ENCODE peak calls at places on chromosome 17, in ten cellular contexts. V, O, N, G, Z, B, A, U, M and C are unnamed samples.

GRCh38 chr17:57499648-57500049 is 243.3 kb downstream of the MSI2 start:
- DNase-seq in V (no peak), O (no peak), N (no peak), G (no peak), Z (no peak), B (no peak), A (no peak), U (no peak), M (no peak), C (peak)

GRCh38 chr17:42276359-42276608 is at the start of gene STAT5B:
- DNase-seq in V (peak), O (no peak), N (peak), G (peak), Z (peak), B (peak), A (peak), U (no peak), M (peak), C (peak)

GRCh38 chr17:59378621-59379194 is 47.3 kb downstream of the YPEL2 start:
- DNase-seq in V (no peak), O (no peak), N (no peak), G (no peak), Z (no peak), B (no peak), A (peak), U (peak), M (no peak), C (peak)

GRCh38 chr17:64491034-64491860 is 5.6 kb downstream of the POLG2 start:
- DNase-seq in V (no peak), O (no peak), N (no peak), G (no peak), Z (no peak), B (no peak), A (no peak), U (peak), M (peak), C (peak)

GRCh38 chr17:75087558-75088453 is at the start of gene SLC16A5:
- DNase-seq in V (no peak), O (peak), N (peak), G (peak), Z (no peak), B (no peak), A (no peak), U (peak), M (peak), C (no peak)

GRCh38 chr17:70295329-70295728 is 126.0 kb downstream of the KCNJ2 start:
- DNase-seq in V (no peak), O (no peak), N (no peak), G (no peak), Z (no peak), B (no peak), A (no peak), U (no peak), M (peak), C (no peak)

GRCh38 chr17:76845524-76845923 is 22.7 kb upstream of the MGAT5B start:
- DNase-seq in V (no peak), O (no peak), N (no peak), G (no peak), Z (no peak), B (no peak), A (peak), U (no peak), M (no peak), C (no peak)

GRCh38 chr17:29103341-29103740 is 60.4 kb downstream of the PIPOX start:
- DNase-seq in V (no peak), O (no peak), N (no peak), G (no peak), Z (no peak), B (no peak), A (no peak), U (no peak), M (no peak), C (peak)

GRCh38 chr17:45902892-45903346 is 8.6 kb downstream of the MAPT start:
- DNase-seq in V (no peak), O (no peak), N (no peak), G (no peak), Z (no peak), B (peak), A (peak), U (no peak), M (no peak), C (no peak)

GRCh38 chr17:47652570-47652969 is 2.9 kb downstream of the KPNB1 start:
- DNase-seq in V (no peak), O (no peak), N (no peak), G (no peak), Z (no peak), B (no peak), A (no peak), U (peak), M (no peak), C (no peak)

GRCh38 chr17:47813077-47813476 is 8.5 kb downstream of the OSBPL7 start:
- DNase-seq in V (no peak), O (no peak), N (no peak), G (peak), Z (no peak), B (no peak), A (no peak), U (peak), M (no peak), C (no peak)

GRCh38 chr17:8955021-8955420 is 10.5 kb downstream of the PIK3R5 start:
- DNase-seq in V (no peak), O (no peak), N (no peak), G (no peak), Z (no peak), B (no peak), A (no peak), U (no peak), M (no peak), C (no peak)

GRCh38 chr17:1473841-1474240 is 17.8 kb upstream of the CRK start:
- DNase-seq in V (no peak), O (no peak), N (no peak), G (no peak), Z (no peak), B (no peak), A (no peak), U (no peak), M (no peak), C (no peak)

GRCh38 chr17:45812102-45812501 is 28.0 kb downstream of the CRHR1 start:
- DNase-seq in V (no peak), O (no peak), N (no peak), G (no peak), Z (no peak), B (no peak), A (peak), U (no peak), M (peak), C (peak)

GRCh38 chr17:77313831-77314230 is 173.1 kb downstream of the SEC14L1 start:
- DNase-seq in V (no peak), O (no peak), N (no peak), G (no peak), Z (no peak), B (no peak), A (no peak), U (peak), M (no peak), C (no peak)

GRCh38 chr17:16171613-16172012 is 43.7 kb downstream of the NCOR1 start:
- DNase-seq in V (no peak), O (no peak), N (no peak), G (no peak), Z (no peak), B (no peak), A (no peak), U (no peak), M (no peak), C (no peak)